ENCODE peak calls at places on chromosomes 6 and 20, in seven cellular contexts. O, R, E, U, A, P and W are unnamed samples.
A peak's percentile ranks its signal among the peaks of the same experiment; 100 is the strongest.

GRCh38 chr20:45218133-45218532 is 3.0 kb upstream of the SEMG2 start:
- DNase-seq in O (no peak), R (no peak), E (no peak), U (no peak), A (peak; percentile 8), P (no peak), W (no peak)

GRCh38 chr6:123715243-123715863 is 78.6 kb upstream of the TRDN start:
- DNase-seq in O (peak; percentile 40), R (peak; percentile 7), E (no peak), U (peak; percentile 39), A (peak; percentile 5), P (peak; percentile 49), W (no peak)

GRCh38 chr6:88785478-88785877 is 177.9 kb downstream of the RNGTT start:
- DNase-seq in O (no peak), R (no peak), E (no peak), U (no peak), A (no peak), P (no peak), W (peak; percentile 8)

GRCh38 chr20:25280051-25280573 is 32.2 kb downstream of the PYGB start:
- DNase-seq in O (no peak), R (no peak), E (no peak), U (no peak), A (no peak), P (no peak), W (no peak)

GRCh38 chr6:27545271-27546046 is 72.6 kb upstream of the ZNF184 start:
- DNase-seq in O (peak; percentile 57), R (peak; percentile 74), E (peak; percentile 85), U (peak; percentile 90), A (peak; percentile 93), P (peak; percentile 47), W (peak; percentile 73)

GRCh38 chr20:19849341-19850189 is 91.5 kb downstream of the RIN2 start:
- DNase-seq in O (peak; percentile 3), R (no peak), E (no peak), U (no peak), A (no peak), P (peak; percentile 8), W (peak; percentile 56)

GRCh38 chr20:61520761-61521460 is 268.9 kb downstream of the CDH4 start:
- DNase-seq in O (peak; percentile 70), R (no peak), E (no peak), U (no peak), A (no peak), P (peak; percentile 71), W (peak; percentile 88)

GRCh38 chr20:39155996-39156395 is 193.9 kb downstream of the DHX35 start:
- DNase-seq in O (no peak), R (no peak), E (no peak), U (no peak), A (no peak), P (no peak), W (no peak)

GRCh38 chr6:138803914-138804313 is 8.0 kb downstream of the ECT2L start:
- DNase-seq in O (peak; percentile 23), R (no peak), E (no peak), U (no peak), A (no peak), P (peak; percentile 53), W (no peak)

GRCh38 chr6:36717231-36717825 is 19.7 kb downstream of the RAB44 start:
- DNase-seq in O (no peak), R (no peak), E (no peak), U (no peak), A (no peak), P (no peak), W (no peak)

GRCh38 chr6:156864557-156864956 is 87.4 kb downstream of the ARID1B start:
- DNase-seq in O (no peak), R (no peak), E (no peak), U (no peak), A (peak; percentile 9), P (no peak), W (peak; percentile 42)

GRCh38 chr6:156865019-156865629 is 87.9 kb downstream of the ARID1B start:
- DNase-seq in O (peak; percentile 38), R (no peak), E (no peak), U (no peak), A (peak; percentile 9), P (peak; percentile 36), W (no peak)

GRCh38 chr6:156868385-156868784 is 91.2 kb downstream of the ARID1B start:
- DNase-seq in O (no peak), R (no peak), E (no peak), U (no peak), A (no peak), P (no peak), W (no peak)

GRCh38 chr6:156867121-156867520 is 89.9 kb downstream of the ARID1B start:
- DNase-seq in O (no peak), R (no peak), E (no peak), U (no peak), A (no peak), P (no peak), W (no peak)

DNA sequence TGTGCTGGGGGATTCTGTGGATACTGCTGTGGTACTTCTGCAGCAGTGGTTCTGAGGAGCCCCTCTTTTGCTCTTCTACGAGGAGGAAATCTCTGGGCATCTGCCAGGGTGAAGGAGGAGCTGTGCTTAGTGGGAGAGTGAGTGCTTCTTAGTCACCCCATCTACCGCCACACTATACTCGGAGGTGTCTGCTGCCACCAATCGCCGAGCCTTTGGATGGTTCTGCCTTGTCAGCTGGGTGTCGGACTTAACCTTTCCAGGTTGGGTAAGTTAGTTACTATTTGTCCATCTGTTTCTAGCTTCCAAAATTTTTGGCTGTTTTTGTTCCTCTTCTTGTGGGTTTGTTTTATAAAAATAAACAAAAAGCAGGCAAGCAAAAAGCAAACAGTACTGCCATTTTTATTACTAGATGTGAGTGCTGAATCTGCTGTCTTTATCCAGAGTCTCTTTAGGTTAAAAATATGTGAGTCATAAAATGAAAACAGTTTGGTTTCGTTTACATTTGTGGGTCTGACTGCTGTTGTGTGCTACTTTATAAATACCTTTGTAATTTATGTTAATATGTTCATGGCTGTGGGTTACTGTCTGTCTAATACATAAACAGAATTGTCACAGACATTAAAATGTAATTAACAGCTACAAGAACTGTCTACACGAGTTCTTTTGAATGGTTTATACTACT is 89.1 kb downstream of the ARID1B start:
- DNase-seq in O (peak; percentile 64), R (no peak), E (no peak), U (no peak), A (peak; percentile 26), P (no peak), W (peak; percentile 67)
- H4K20me1 ChIP-seq in O (no peaks in the 10 kb centered on the region), R (peaks cover 11% of the 10 kb centered on the region), E (no peaks in the 10 kb centered on the region), U (peaks cover 13% of the 10 kb centered on the region), A (peaks cover 2% of the 10 kb centered on the region), P (peaks cover 8% of the 10 kb centered on the region), W (peaks cover 95% of the 10 kb centered on the region)

GRCh38 chr6:111852704-111853103 is 20.5 kb downstream of the FYN start:
- DNase-seq in O (peak; percentile 74), R (no peak), E (no peak), U (peak; percentile 45), A (no peak), P (peak; percentile 74), W (no peak)
- H4K20me1 ChIP-seq in O (no peaks in the 10 kb centered on the region), R (no peaks in the 10 kb centered on the region), E (no peaks in the 10 kb centered on the region), U (no peaks in the 10 kb centered on the region), A (no peaks in the 10 kb centered on the region), P (peaks cover 20% of the 10 kb centered on the region), W (peaks cover 74% of the 10 kb centered on the region)

DNA sequence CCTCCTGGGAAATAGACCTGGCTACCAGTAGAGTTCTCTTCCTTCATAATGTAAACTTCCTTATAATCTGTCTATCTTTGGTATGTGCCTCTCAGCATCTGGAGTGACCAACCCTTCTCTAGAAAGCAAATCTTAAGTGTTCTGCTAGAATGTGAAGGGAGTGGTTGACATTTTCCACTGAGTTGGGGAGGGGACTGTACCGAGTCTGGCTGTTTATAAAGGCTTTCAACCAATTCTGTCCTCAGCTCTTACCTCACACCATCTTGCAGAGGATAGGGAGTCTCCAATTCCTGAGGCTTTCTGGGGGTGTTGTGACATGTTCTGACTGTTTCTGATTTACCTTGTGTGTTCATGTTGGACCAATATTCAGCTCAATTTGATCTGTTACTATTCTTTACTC is 39.6 kb downstream of the FAM217A start:
- DNase-seq in O (no peak), R (no peak), E (no peak), U (no peak), A (no peak), P (no peak), W (no peak)
- H4K20me1 ChIP-seq in O (no peaks in the 10 kb centered on the region), R (peaks cover 17% of the 10 kb centered on the region), E (no peaks in the 10 kb centered on the region), U (peaks cover 24% of the 10 kb centered on the region), A (no peaks in the 10 kb centered on the region), P (no peaks in the 10 kb centered on the region), W (peaks cover 60% of the 10 kb centered on the region)

DNA sequence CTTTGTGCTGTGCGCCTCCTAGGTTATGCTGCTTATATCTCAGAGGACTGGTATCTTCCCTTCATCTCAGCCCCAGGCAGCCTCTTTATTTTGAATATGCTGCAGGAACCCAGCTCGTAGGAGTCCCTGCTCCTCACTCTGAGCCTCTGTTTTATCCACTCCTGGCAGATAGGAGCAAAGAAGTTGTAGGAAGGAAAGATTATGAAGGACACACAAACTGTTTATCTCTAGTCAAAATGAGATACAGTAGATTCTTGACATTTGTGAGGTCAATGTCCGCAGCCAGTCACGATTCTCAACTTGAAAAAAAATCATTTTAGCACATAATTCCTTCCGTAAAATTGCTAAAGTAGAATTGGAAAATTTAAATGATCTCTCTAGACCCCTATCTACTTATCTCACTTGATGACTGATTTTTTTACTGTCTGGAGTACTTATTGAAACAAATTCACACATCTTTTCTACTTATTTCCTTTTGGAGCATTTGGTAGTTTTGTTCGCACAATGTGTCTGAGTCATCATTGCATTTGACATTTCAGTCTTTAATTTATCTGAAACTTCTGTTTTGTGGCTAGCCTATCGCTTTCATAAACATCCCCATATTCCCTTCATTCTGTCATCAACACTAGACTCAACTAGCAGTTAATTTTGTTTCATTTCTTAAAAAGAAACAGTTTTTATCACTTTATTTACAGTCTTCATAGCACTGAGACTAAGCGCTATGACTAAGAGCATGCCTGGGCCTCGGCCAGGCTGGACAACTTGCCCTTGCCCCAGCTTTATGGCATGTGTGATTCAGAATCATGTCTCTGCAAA is 15.8 kb downstream of the L3MBTL3 start:
- DNase-seq in O (peak; percentile 87), R (peak; percentile 79), E (no peak), U (no peak), A (peak; percentile 8), P (peak; percentile 83), W (peak; percentile 90)
- H4K20me1 ChIP-seq in O (no peaks in the 10 kb centered on the region), R (no peaks in the 10 kb centered on the region), E (no peaks in the 10 kb centered on the region), U (no peaks in the 10 kb centered on the region), A (no peaks in the 10 kb centered on the region), P (no peaks in the 10 kb centered on the region), W (peaks cover 37% of the 10 kb centered on the region)

DNA sequence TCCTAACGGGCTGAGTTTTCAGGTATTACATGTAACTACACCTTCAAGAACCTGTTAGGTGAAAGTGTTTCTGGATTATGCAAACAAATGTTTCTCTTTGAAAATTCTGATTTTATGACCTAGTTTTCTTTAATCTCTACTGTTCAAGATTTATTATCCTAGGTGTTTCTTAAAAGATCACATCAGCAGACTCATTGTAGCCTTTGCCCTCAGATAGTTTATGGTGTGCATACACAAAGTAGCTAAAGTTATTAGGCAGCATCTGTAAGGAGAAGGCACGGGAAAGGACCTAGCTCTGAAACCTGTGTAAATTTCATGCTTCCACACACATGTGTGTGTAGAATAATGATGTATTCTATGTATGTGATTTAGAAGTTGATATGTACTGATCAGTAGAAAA is 21.7 kb downstream of the PANK2 start:
- DNase-seq in O (no peak), R (no peak), E (no peak), U (no peak), A (no peak), P (no peak), W (no peak)
- H4K20me1 ChIP-seq in O (peaks cover 2% of the 10 kb centered on the region), R (peaks cover 14% of the 10 kb centered on the region), E (no peaks in the 10 kb centered on the region), U (peaks cover 32% of the 10 kb centered on the region), A (peaks cover 3% of the 10 kb centered on the region), P (peaks cover 36% of the 10 kb centered on the region), W (peaks cover 87% of the 10 kb centered on the region)